ENCODE peak calls at places on chromosomes 12 and 14, in six cellular contexts. T is NCI-H1105; G is iPS-NIHi11; A is stimulated activated CD8-positive, alpha-beta memory T cell treated with anti-CD3 and anti-CD28 coated beads, Interleukin-7, amount 100 ng/mL, for 1 hour; L is effector memory CD4-positive, alpha-beta T cell; Z is A673. O is an unnamed sample.

GRCh38 chr14:77467801-77468200 is 9.9 kb downstream of the AHSA1 start:
- DNase-seq in T (no peak), G (no peak), A (no peak), L (no peak), Z (no peak), O (no peak)

GRCh38 chr12:4046150-4046845 is 173.1 kb upstream of the PARP11 start:
- DNase-seq in T (no peak), G (no peak), A (no peak), L (no peak), Z (no peak), O (no peak)

GRCh38 chr14:22929848-22930364 is 730 bp upstream of the PRMT5 start:
- DNase-seq in T (no peak), G (no peak), A (no peak), L (no peak), Z (no peak), O (no peak)

GRCh38 chr14:79551591-79551990 is 659.7 kb downstream of the DIO2 start:
- DNase-seq in T (no peak), G (no peak), A (no peak), L (no peak), Z (no peak), O (peak)

GRCh38 chr12:110224379-110225304 is 56.4 kb upstream of the ATP2A2 start:
- DNase-seq in T (no peak), G (peak), A (no peak), L (no peak), Z (peak), O (peak)

GRCh38 chr12:2311001-2311778 is 258.4 kb downstream of the CACNA1C start:
- DNase-seq in T (no peak), G (no peak), A (no peak), L (no peak), Z (peak), O (no peak)

GRCh38 chr14:43155258-43155657 is 1351.8 kb downstream of the FSCB start:
- DNase-seq in T (no peak), G (no peak), A (no peak), L (no peak), Z (no peak), O (no peak)

GRCh38 chr14:52473557-52473956 is 78.7 kb downstream of the TXNDC16 start:
- DNase-seq in T (peak), G (no peak), A (no peak), L (no peak), Z (peak), O (peak)

GRCh38 chr12:109861689-109862314 is 18.5 kb downstream of the GLTP start:
- DNase-seq in T (no peak), G (no peak), A (no peak), L (no peak), Z (no peak), O (no peak)

GRCh38 chr12:87127272-87127671 is 871.1 kb upstream of the MGAT4C start:
- DNase-seq in T (no peak), G (no peak), A (no peak), L (no peak), Z (no peak), O (no peak)

GRCh38 chr14:66509874-66510273 is 1.9 kb downstream of the GPHN start:
- DNase-seq in T (no peak), G (no peak), A (no peak), L (no peak), Z (no peak), O (no peak)

GRCh38 chr12:123996581-123996980 is 23.6 kb downstream of the ZNF664 start:
- DNase-seq in T (no peak), G (peak), A (no peak), L (no peak), Z (no peak), O (no peak)

GRCh38 chr14:90599748-90600507 is 203.1 kb downstream of the CALM1 start:
- DNase-seq in T (no peak), G (no peak), A (no peak), L (no peak), Z (peak), O (no peak)

GRCh38 chr12:67062193-67062592 is 207.0 kb upstream of the CAND1 start:
- DNase-seq in T (no peak), G (no peak), A (no peak), L (no peak), Z (no peak), O (no peak)

GRCh38 chr12:122336015-122336946 is 70.0 kb upstream of the VPS33A start:
- DNase-seq in T (peak), G (peak), A (no peak), L (no peak), Z (peak), O (no peak)

GRCh38 chr14:103546651-103547454 is 15.6 kb downstream of the BAG5 start:
- DNase-seq in T (peak), G (peak), A (peak), L (peak), Z (peak), O (peak)

GRCh38 chr14:89240414-89240813 is 176.6 kb downstream of the FOXN3 start:
- DNase-seq in T (no peak), G (no peak), A (no peak), L (no peak), Z (no peak), O (no peak)

GRCh38 chr12:95699579-95699978 is 91.0 kb downstream of the NTN4 start:
- DNase-seq in T (no peak), G (no peak), A (no peak), L (no peak), Z (no peak), O (no peak)

GRCh38 chr14:105377555-105378182 is 20.7 kb upstream of the TEX22 start:
- DNase-seq in T (no peak), G (peak), A (no peak), L (no peak), Z (no peak), O (no peak)

GRCh38 chr12:102769323-102769916 is 147.6 kb downstream of the PAH start:
- DNase-seq in T (peak), G (peak), A (no peak), L (no peak), Z (peak), O (peak)

GRCh38 chr14:64581363-64581762 is 31.6 kb downstream of the PPP1R36 start:
- DNase-seq in T (no peak), G (no peak), A (no peak), L (no peak), Z (no peak), O (no peak)

GRCh38 chr14:106551265-106551664 is 1024.9 kb downstream of the TMEM121 start:
- DNase-seq in T (no peak), G (no peak), A (no peak), L (no peak), Z (peak), O (no peak)

GRCh38 chr12:108214486-108214885 is 85.4 kb downstream of the WSCD2 start:
- DNase-seq in T (no peak), G (peak), A (no peak), L (no peak), Z (peak), O (no peak)

GRCh38 chr12:70733385-70733784 is 96.2 kb upstream of the PTPRB start:
- DNase-seq in T (peak), G (peak), A (no peak), L (no peak), Z (peak), O (peak)

GRCh38 chr14:74793506-74794155 is 30.5 kb downstream of the YLPM1 start:
- DNase-seq in T (no peak), G (peak), A (no peak), L (no peak), Z (peak), O (no peak)

GRCh38 chr14:56592746-56593544 is 13.3 kb downstream of the TMEM260 start:
- DNase-seq in T (no peak), G (no peak), A (no peak), L (no peak), Z (no peak), O (no peak)

GRCh38 chr12:67710582-67710981 is 62.0 kb downstream of the DYRK2 start:
- DNase-seq in T (no peak), G (no peak), A (no peak), L (no peak), Z (no peak), O (no peak)

GRCh38 chr14:94291159-94291905 is 1.7 kb downstream of the SERPINA10 start:
- DNase-seq in T (no peak), G (no peak), A (no peak), L (no peak), Z (no peak), O (no peak)

GRCh38 chr12:125111403-125111802 is 46.2 kb downstream of the AACS start:
- DNase-seq in T (no peak), G (no peak), A (no peak), L (no peak), Z (no peak), O (no peak)

GRCh38 chr14:69844171-69844570 is 35.0 kb upstream of the SMOC1 start:
- DNase-seq in T (no peak), G (no peak), A (no peak), L (no peak), Z (no peak), O (no peak)

GRCh38 chr12:77742631-77743030 is 88.1 kb upstream of the NAV3 start:
- DNase-seq in T (no peak), G (no peak), A (no peak), L (no peak), Z (no peak), O (peak)

O was measured in NCI-H1436.